ENCODE peak calls at places on chromosome 22, in seven cellular contexts. G, P, S, L, O, K and M are unnamed samples.
A peak's percentile ranks its signal among the peaks of the same experiment; 100 is the strongest.

GRCh38 chr22:37324340-37325023 is 42.2 kb downstream of the CYTH4 start:
- DNase-seq in G (no peak), P (no peak), S (peak; percentile 52), L (no peak), O (no peak), K (no peak), M (no peak)

GRCh38 chr22:36055376-36056310 is 27.0 kb upstream of the RBFOX2 start:
- DNase-seq in G (no peak), P (peak; percentile 24), S (peak; percentile 23), L (no peak), O (no peak), K (no peak), M (peak; percentile 25)

GRCh38 chr22:17243524-17243923 is 24.3 kb upstream of the ADA2 start:
- DNase-seq in G (no peak), P (no peak), S (no peak), L (peak; percentile 27), O (peak; percentile 47), K (no peak), M (no peak)

GRCh38 chr22:21447694-21448402 is 19.3 kb upstream of the TMEM191C start:
- DNase-seq in G (no peak), P (no peak), S (no peak), L (no peak), O (no peak), K (no peak), M (no peak)

GRCh38 chr22:42754658-42755057 is 34.0 kb upstream of the A4GALT start:
- DNase-seq in G (no peak), P (peak; percentile 52), S (no peak), L (no peak), O (peak; percentile 67), K (peak; percentile 80), M (no peak)

GRCh38 chr22:25702046-25702445 is 39.9 kb upstream of the MYO18B start:
- DNase-seq in G (peak; percentile 25), P (peak; percentile 29), S (no peak), L (no peak), O (no peak), K (no peak), M (no peak)

GRCh38 chr22:28245579-28246224 is 326.6 kb upstream of the PITPNB start:
- DNase-seq in G (no peak), P (no peak), S (no peak), L (no peak), O (no peak), K (no peak), M (no peak)

GRCh38 chr22:32517921-32518320 is 43.3 kb downstream of the FBXO7 start:
- DNase-seq in G (no peak), P (no peak), S (no peak), L (no peak), O (no peak), K (no peak), M (no peak)

GRCh38 chr22:41302016-41302767 is 867 bp downstream of the ZC3H7B start:
- DNase-seq in G (no peak), P (peak; percentile 54), S (peak; percentile 75), L (peak; percentile 18), O (peak; percentile 44), K (no peak), M (peak; percentile 44)

GRCh38 chr22:31179345-31179744 is 19.4 kb downstream of the RNF185 start:
- DNase-seq in G (peak; percentile 50), P (peak; percentile 67), S (peak; percentile 4), L (no peak), O (peak; percentile 59), K (peak; percentile 68), M (peak; percentile 22)